ENCODE peak calls at places on chromosomes 16 and 17, in six cellular contexts. S is AG08396; P is DMS 273 treated with DMSO at 0.1 percent for 48 hours; Q is NCI-H187 treated with DMSO at 0.1 percent for 48 hours; D is activated CD8-positive, alpha-beta T cell treated with anti-CD3 and anti-CD28 coated beads for 36 hours; I is left cardiac atrium. A is an unnamed sample.

GRCh38 chr16:82783933-82784566 is 157.3 kb downstream of the CDH13 start:
- DNase-seq in P (no peak), D (no peak), I (no peak), S (no peak), Q (no peak), A (no peak)

GRCh38 chr17:2170023-2170422 is 115.1 kb downstream of the HIC1 start:
- DNase-seq in P (no peak), D (peak), I (no peak), S (no peak), Q (no peak), A (no peak)

GRCh38 chr17:29345066-29345465 is 45.1 kb upstream of the TAOK1 start:
- DNase-seq in I (no peak), P (no peak), S (no peak), D (no peak), Q (no peak), A (no peak)

GRCh38 chr17:75404223-75404738 is 1.2 kb downstream of the GRB2 start:
- DNase-seq in I (peak), P (peak), Q (peak), S (peak), D (peak), A (peak)

GRCh38 chr17:57424777-57425188 is 168.5 kb downstream of the MSI2 start:
- DNase-seq in P (no peak), Q (no peak), I (no peak), D (no peak), S (no peak), A (no peak)

GRCh38 chr16:1315081-1316032 is 5.9 kb downstream of the UBE2I start:
- DNase-seq in S (no peak), Q (no peak), I (no peak), D (no peak), P (no peak), A (no peak)

GRCh38 chr16:1474796-1475551 is at the start of gene CLCN7:
- DNase-seq in Q (peak), I (peak), S (peak), D (peak), P (peak), A (peak)

GRCh38 chr16:55542459-55543082 is 23.9 kb upstream of the CAPNS2 start:
- DNase-seq in Q (no peak), S (peak), P (no peak), I (no peak), D (no peak), A (no peak)

GRCh38 chr17:31495049-31495885 is 103.8 kb downstream of the RAB11FIP4 start:
- DNase-seq in D (no peak), Q (no peak), P (peak), I (no peak), S (no peak), A (peak)

GRCh38 chr16:2846511-2847310 is 11.3 kb downstream of the PRSS22 start:
- DNase-seq in P (no peak), Q (no peak), S (peak), D (peak), I (no peak), A (no peak)

GRCh38 chr16:64983983-64984382 is 137.9 kb downstream of the CDH11 start:
- DNase-seq in I (peak), D (no peak), Q (no peak), P (peak), S (peak), A (peak)